ENCODE peak calls at places on chromosomes 6 and 20, in six cellular contexts. L is breast epithelium, V is left ventricle myocardium inferior, A is thoracic aorta, K is DND-41, E is suprapubic skin. B is an unnamed sample.

GRCh38 chr6:137692806-137693205 is 174.3 kb upstream of the TNFAIP3 start:
- DNase-seq in A (no peak), V (no peak), E (no peak), K (no peak), L (no peak), B (no peak)

GRCh38 chr6:111614833-111615582 is 9.3 kb upstream of the TRAF3IP2 start:
- DNase-seq in L (no peak), K (no peak), A (no peak), E (peak; percentile 53), V (no peak), B (no peak)

GRCh38 chr6:292506-293184 is 358 bp downstream of the DUSP22 start:
- DNase-seq in V (peak; percentile 75), A (no peak), E (peak; percentile 90), K (peak; percentile 79), L (peak; percentile 58), B (peak; percentile 60)

GRCh38 chr6:111711989-111712388 is 106.3 kb upstream of the TRAF3IP2 start:
- DNase-seq in E (no peak), V (no peak), A (no peak), K (no peak), L (no peak), B (no peak)

GRCh38 chr6:45009547-45009946 is 318.6 kb upstream of the RUNX2 start:
- DNase-seq in V (no peak), K (no peak), E (no peak), A (no peak), L (no peak), B (no peak)

GRCh38 chr6:160428818-160429744 is 80.9 kb downstream of the SLC22A3 start:
- DNase-seq in L (no peak), K (no peak), A (no peak), E (no peak), V (no peak), B (no peak)

GRCh38 chr6:164013480-164014208 is 599.1 kb downstream of the QKI start:
- DNase-seq in E (no peak), K (no peak), L (no peak), V (no peak), A (no peak), B (no peak)

GRCh38 chr20:25083773-25084615 is 2.1 kb upstream of the VSX1 start:
- DNase-seq in E (no peak), V (no peak), A (no peak), L (peak; percentile 13), K (peak; percentile 64), B (no peak)

GRCh38 chr6:76135481-76135880 is 63.0 kb upstream of the IMPG1 start:
- DNase-seq in E (no peak), V (no peak), A (no peak), K (no peak), L (no peak), B (no peak)

GRCh38 chr6:15317934-15318902 is 72.3 kb downstream of the JARID2 start:
- DNase-seq in K (no peak), E (no peak), L (no peak), A (no peak), V (no peak), B (no peak)

GRCh38 chr20:56171087-56172012 is 77.2 kb upstream of the MC3R start:
- DNase-seq in L (no peak), A (no peak), V (no peak), K (no peak), E (no peak), B (no peak)
- H3K9me3 ChIP-seq in L (no peaks in the 10 kb centered on the region), A (no peaks in the 10 kb centered on the region), V (no peaks in the 10 kb centered on the region), K (no peaks in the 10 kb centered on the region), E (no peaks in the 10 kb centered on the region), B (no peaks in the 10 kb centered on the region)

DNA sequence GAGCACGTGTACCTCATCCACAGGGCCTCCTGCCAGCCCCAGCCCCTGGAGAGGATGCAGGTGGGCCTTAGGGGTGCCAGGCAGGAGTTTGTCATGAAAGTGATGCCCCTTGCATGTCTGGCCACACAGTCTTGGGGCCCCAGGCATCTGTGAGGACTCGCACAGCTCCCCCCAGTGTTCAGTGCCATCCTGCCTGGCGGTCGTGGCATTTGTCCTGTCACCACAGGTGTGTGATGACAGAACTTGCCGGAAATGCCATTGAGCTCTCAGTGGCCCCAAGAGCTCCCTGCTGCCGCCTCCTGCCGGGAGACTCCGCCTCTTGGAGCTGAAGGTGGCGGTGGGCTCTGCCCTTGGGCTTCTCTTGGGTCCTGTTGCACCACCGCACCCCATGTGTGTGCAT is 30.6 kb upstream of the ADRM1 start:
- DNase-seq in V (no peak), A (no peak), E (no peak), K (no peak), L (no peak), B (no peak)
- TF ChIP-seq CTCF in V (no peak), A (no peak), E (no peak), K (no peak), L (no peak), B (no peak)

DNA sequence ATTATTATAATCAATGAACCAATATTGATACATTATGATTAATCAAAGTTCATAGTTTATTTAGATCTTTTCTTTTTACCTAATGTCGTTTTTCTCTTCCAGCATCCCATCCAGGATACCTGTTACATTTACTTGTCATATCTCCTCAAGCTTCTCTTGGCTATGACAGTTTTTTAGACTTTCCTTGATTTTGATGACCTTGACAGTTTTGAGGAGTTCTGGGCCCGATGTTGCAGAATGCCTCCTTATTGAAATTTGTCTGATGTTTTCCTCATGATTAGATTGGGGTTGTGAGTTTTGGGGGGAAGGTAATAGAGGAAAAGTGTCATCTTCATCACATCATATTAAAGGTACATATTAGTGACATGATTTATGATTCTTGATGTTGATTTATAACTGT is 3.8 kb upstream of the SIRPD start:
- DNase-seq in V (no peak), A (no peak), K (no peak), L (no peak), E (no peak), B (no peak)
- H3K9me3 ChIP-seq in V (no peaks in the 10 kb centered on the region), A (no peaks in the 10 kb centered on the region), K (peaks cover 2% of the 10 kb centered on the region), L (no peaks in the 10 kb centered on the region), E (no peaks in the 10 kb centered on the region), B (no peaks in the 10 kb centered on the region)

GRCh38 chr6:100460650-100461204 is 4.0 kb downstream of the SIM1 start:
- DNase-seq in K (no peak), V (no peak), E (no peak), L (no peak), A (no peak), B (no peak)
- TF ChIP-seq CTCF in K (peak; percentile 64), V (no peak), E (no peak), L (no peak), A (peak; percentile 3), B (no peak)

DNA sequence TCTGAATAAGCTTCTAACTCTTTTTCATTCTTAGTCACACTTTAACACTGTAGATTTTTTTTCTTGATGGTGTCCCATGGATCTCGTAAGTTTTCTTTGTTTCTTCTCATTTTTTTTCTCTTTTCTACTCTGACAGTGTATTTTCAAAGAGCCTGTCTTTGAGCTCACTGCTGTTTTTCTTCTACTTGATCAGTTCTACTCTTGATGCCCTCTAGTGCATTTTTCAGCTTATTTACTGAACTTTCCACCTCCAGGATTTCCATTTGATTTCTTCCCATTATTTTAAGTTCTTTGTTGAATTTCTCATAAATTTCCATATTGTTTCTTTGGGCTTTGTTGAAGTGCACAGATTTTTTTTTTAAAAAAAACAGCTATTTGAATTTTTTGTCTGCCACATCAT is 2641.1 kb upstream of the DEFB115 start:
- DNase-seq in K (no peak), A (no peak), E (no peak), V (no peak), L (no peak), B (no peak)
- H3K9me3 ChIP-seq in K (peaks cover 33% of the 10 kb centered on the region), A (peaks cover 22% of the 10 kb centered on the region), E (peaks cover 18% of the 10 kb centered on the region), V (peaks cover 68% of the 10 kb centered on the region), L (peaks cover 54% of the 10 kb centered on the region), B (peaks cover 24% of the 10 kb centered on the region)

GRCh38 chr6:25961619-25962367 is 809 bp upstream of the TRIM38 start:
- DNase-seq in A (no peak), V (no peak), E (no peak), K (no peak), L (no peak), B (no peak)
- TF ChIP-seq CTCF in A (no peak), V (no peak), E (no peak), K (peak; percentile 18), L (no peak), B (no peak)

DNA sequence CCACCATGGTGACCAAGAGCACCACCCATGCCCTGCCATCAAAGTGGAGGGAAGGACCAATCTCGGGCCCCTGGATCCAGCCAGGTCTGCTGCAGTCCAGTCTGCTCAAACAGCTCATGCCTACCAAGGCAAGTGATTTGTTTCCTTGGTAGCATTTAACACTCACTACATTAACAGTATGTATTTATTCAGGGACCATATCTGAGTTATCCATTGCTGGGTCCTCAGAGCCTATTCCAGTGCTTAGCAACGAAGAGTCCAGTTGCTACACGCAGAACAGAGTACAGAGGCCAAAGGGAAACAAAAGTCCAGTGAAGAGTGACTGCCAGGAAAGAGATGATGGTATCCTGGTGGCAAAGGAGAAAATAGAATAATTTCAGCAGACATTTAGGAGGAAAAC is 352.2 kb downstream of the PTPRT start:
- DNase-seq in A (no peak), V (no peak), K (no peak), E (no peak), L (no peak), B (no peak)
- H3K9me3 ChIP-seq in A (no peaks in the 10 kb centered on the region), V (no peaks in the 10 kb centered on the region), K (no peaks in the 10 kb centered on the region), E (no peaks in the 10 kb centered on the region), L (no peaks in the 10 kb centered on the region), B (no peaks in the 10 kb centered on the region)

DNA sequence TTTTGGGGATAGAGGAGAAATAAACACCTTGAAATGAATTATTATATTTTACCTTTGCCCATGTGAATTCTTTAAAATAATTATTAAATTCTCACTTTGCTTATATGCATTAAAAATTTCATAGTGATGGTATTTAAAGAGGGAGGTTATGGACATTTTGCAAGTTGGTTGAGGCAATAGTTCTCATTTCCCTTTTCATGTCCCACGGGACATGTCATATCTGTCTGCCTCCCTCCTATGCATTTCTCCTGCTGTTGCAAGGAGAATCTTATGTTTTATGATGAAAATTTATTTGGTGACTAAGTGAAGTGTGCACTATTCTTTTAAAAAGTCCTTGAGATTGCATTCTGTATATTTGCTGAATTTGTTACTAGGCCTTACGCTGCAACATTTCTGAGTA is 67.2 kb downstream of the UTRN start:
- DNase-seq in V (no peak), K (no peak), E (no peak), A (no peak), L (no peak), B (no peak)
- TF ChIP-seq CTCF in V (no peak), K (no peak), E (no peak), A (no peak), L (no peak), B (no peak)

B was measured in CD4-positive, alpha-beta T cell.